ENCODE peak calls at places on chromosome 11, in six cellular contexts. J is GM12892, G is K562, D is H1, B is HepG2, K is GM12878. S is an unnamed sample.

GRCh38 chr11:35031869-35032268 is 107.1 kb upstream of the CD44 start:
- DNase-seq in J (no peak), B (no peak), D (no peak), K (no peak), G (no peak), S (no peak)

GRCh38 chr11:107566569-107566968 is 1.0 kb upstream of the ALKBH8 start:
- DNase-seq in G (peak), K (no peak), J (no peak), B (no peak), D (no peak), S (no peak)

GRCh38 chr11:69682221-69682620 is 7.1 kb upstream of the LTO1 start:
- DNase-seq in D (no peak), J (no peak), K (no peak), G (no peak), B (no peak), S (no peak)

GRCh38 chr11:61851128-61851899 is 23.2 kb downstream of the FADS2 start:
- DNase-seq in K (no peak), G (no peak), B (no peak), D (no peak), J (no peak), S (no peak)

GRCh38 chr11:87724358-87724757 is 450.9 kb downstream of the RAB38 start:
- DNase-seq in D (no peak), G (no peak), J (no peak), B (no peak), K (no peak), S (no peak)

GRCh38 chr11:102724904-102725515 is at the start of gene MMP8:
- DNase-seq in D (no peak), J (no peak), K (no peak), G (no peak), B (no peak), S (no peak)

GRCh38 chr11:134443246-134443645 is 31.2 kb upstream of the B3GAT1 start:
- DNase-seq in D (no peak), K (no peak), G (no peak), B (no peak), J (no peak), S (no peak)

GRCh38 chr11:78354741-78355705 is 62.6 kb downstream of the GAB2 start:
- DNase-seq in B (no peak), K (no peak), J (no peak), G (peak), D (no peak), S (no peak)

GRCh38 chr11:47305734-47306483 is 36.0 kb downstream of the MADD start:
- DNase-seq in K (no peak), J (no peak), G (no peak), D (no peak), B (no peak), S (no peak)

DNA sequence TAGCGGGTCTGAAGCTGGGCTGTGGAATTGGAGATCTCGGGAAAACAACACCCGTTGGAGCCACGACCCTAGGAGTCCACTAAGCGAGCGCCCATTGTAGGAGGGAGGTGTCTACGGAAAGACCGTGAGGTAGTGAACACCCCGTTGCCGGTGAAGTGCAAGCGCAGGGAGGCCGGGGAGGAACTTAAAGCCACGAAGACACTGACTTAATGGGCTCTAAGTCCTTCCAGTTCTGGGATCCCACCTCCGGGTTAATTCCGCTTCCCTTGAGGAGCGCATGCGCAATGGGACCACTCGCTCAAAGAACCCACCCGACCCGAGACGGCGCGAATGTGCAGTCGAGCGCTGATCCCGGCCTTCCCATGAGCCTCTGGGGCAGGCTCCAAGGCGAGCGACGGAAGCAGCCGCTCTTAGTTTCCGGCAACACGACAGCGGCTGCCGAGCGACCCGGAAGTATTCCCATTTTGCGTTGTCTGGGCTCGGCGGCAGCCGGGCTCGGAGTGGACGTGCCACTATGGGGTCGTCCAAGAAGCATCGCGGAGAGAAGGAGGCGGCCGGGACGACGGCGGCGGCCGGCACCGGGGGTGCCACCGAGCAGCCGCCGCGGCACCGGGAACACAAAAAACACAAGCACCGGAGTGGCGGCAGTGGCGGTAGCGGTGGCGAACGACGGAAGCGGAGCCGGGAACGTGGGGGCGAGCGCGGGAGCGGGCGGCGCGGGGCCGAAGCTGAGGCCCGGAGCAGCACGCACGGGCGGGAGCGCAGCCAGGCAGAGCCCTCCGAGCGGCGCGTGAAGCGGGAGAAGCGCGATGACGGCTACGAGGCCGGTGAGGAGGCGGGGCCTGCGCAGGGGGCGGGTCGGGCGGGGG is at the start of gene SART1:
- DNase-seq in B (peak), J (peak), D (peak), G (peak), K (peak), S (peak)
- TF ChIP-seq POLR2A in B (peak), J (peak), D (peak), G (peak), K (peak), S (peak)

DNA sequence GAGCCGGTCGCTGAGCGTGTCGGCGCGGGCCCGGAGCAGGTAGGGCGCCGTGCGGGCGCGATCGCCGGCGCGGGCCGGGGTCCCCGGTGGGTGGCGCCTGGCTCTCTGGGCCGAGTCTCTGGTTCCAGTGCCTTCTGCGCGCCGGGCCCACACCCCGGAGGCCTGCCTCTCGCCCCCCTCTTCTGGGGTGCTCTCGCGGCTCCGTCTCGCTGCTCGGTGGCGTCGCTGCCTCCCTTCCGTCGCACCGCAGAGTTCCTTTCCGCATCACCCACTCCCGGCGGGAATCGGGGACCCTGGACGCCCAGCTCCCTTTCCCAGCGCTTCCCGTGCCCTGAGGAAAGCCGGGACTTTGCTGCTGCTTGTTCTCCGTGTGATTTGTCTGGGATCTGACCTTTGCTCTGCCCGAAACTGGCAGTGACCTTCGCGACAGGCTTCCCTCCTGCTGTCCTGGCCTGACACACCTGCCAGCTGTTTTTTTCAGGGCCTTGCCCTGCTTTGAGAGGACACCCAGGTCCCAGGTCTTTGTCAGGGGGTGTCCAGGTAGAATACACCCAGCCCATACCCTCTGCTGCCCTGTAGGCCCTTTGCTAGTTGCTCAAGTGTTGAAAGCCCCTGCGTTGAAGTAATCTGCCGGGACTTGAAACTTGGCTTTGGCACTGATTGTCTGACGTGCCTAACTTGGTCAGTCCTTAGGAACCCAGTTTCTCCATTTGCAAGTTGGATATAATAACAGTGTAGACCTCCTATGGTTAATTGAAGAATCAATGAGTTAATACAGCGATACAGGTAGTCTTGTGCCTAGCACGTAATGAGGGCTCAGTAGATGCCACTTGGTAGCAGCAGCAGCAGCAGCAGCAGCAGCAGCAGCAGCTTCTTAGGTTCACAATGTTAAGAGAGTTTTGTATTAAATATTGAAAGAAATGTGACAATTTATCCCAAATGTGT is 791 bp downstream of the FDX1 start:
- DNase-seq in G (no peak), B (peak), K (peak), J (no peak), D (no peak), S (peak)
- TF ChIP-seq TAF1 in G (no peak), B (peak), K (no peak), J (no peak), D (peak), S (no peak)

GRCh38 chr11:79661373-79661772 is 220.5 kb upstream of the TENM4 start:
- DNase-seq in D (no peak), J (no peak), B (no peak), K (no peak), G (no peak), S (no peak)
- TF ChIP-seq POLR2AphosphoS5 in D (no peak), J (no peak), B (no peak), K (no peak), G (no peak), S (no peak)

GRCh38 chr11:2461253-2462091 is 16.7 kb downstream of the KCNQ1 start:
- DNase-seq in K (no peak), B (no peak), D (no peak), J (no peak), G (peak), S (no peak)
- TF ChIP-seq POLR2A in K (no peak), B (no peak), D (no peak), J (no peak), G (no peak), S (no peak)

GRCh38 chr11:32597914-32598313 is 14.3 kb downstream of the EIF3M start:
- DNase-seq in G (no peak), K (no peak), J (no peak), D (no peak), B (no peak), S (no peak)
- TF ChIP-seq TAF1 in G (no peak), K (no peak), J (no peak), D (no peak), B (no peak), S (no peak)

GRCh38 chr11:14036495-14036894 is 74.0 kb downstream of the SPON1 start:
- DNase-seq in B (no peak), K (no peak), D (no peak), J (no peak), G (no peak), S (no peak)
- TF ChIP-seq POLR2AphosphoS5 in B (no peak), K (no peak), D (no peak), J (no peak), G (no peak), S (no peak)

GRCh38 chr11:1487851-1488574 is 1.4 kb upstream of the MOB2 start:
- DNase-seq in K (no peak), G (no peak), D (no peak), B (no peak), J (no peak), S (peak)

GRCh38 chr11:1485504-1485885 is 1.1 kb downstream of the MOB2 start:
- DNase-seq in G (no peak), D (no peak), K (no peak), J (no peak), B (no peak), S (no peak)

GRCh38 chr11:1488575-1489180 is 2.1 kb upstream of the MOB2 start:
- DNase-seq in B (no peak), G (no peak), J (no peak), D (no peak), K (no peak), S (no peak)

GRCh38 chr11:1486054-1486825 is at the start of gene MOB2:
- DNase-seq in J (no peak), D (no peak), G (no peak), K (no peak), B (no peak), S (peak)

GRCh38 chr11:1487091-1487850 is 692 bp upstream of the MOB2 start:
- DNase-seq in B (no peak), G (no peak), J (no peak), K (no peak), D (no peak), S (no peak)
- TF ChIP-seq POLR2A in B (no peak), G (no peak), J (no peak), K (no peak), D (no peak), S (no peak)